ENCODE peak calls at places on chromosomes 6 and 20, in eight cellular contexts. I is pancreas, A is NB4, S is fibroblast of the aortic adventitia, P is hepatocyte, X is H1, K is testis, V is A549. R is an unnamed sample.

GRCh38 chr6:43570876-43571441 is 4.9 kb downstream of the XPO5 start:
- DNase-seq in I (no peak), A (peak; percentile 20), S (no peak), P (peak; percentile 13), X (no peak), K (no peak), V (no peak), R (no peak)

GRCh38 chr6:145814501-145815350 is at the start of gene FBXO30:
- DNase-seq in I (peak; percentile 88), A (peak; percentile 95), S (peak; percentile 80), P (peak; percentile 94), X (peak; percentile 92), K (peak; percentile 93), V (peak; percentile 85), R (no peak)

GRCh38 chr6:158002951-158003853 is 21.5 kb downstream of the SYNJ2 start:
- DNase-seq in I (no peak), A (no peak), S (peak; percentile 93), P (peak; percentile 64), X (no peak), K (no peak), V (no peak), R (peak; percentile 61)

GRCh38 chr6:110140650-110141049 is 38.8 kb downstream of the WASF1 start:
- DNase-seq in I (no peak), A (no peak), S (peak; percentile 83), P (no peak), X (no peak), K (no peak), V (peak; percentile 36), R (peak; percentile 36)

GRCh38 chr6:169886631-169887227 is 135.3 kb downstream of the ERMARD start:
- DNase-seq in I (no peak), A (no peak), S (no peak), P (no peak), X (peak; percentile 26), K (no peak), V (no peak), R (no peak)

GRCh38 chr6:157861814-157862213 is 38.8 kb downstream of the SNX9 start:
- DNase-seq in I (no peak), A (no peak), S (peak; percentile 74), P (no peak), X (no peak), K (peak; percentile 31), V (peak; percentile 11), R (no peak)

GRCh38 chr6:111418971-111419693 is 63.9 kb downstream of the REV3L start:
- DNase-seq in I (no peak), A (no peak), S (peak; percentile 58), P (no peak), X (no peak), K (no peak), V (no peak), R (peak; percentile 28)

GRCh38 chr6:73739097-73739496 is 43.1 kb downstream of the CD109 start:
- DNase-seq in I (no peak), A (peak; percentile 71), S (peak; percentile 88), P (peak; percentile 78), X (no peak), K (no peak), V (peak; percentile 56), R (no peak)

GRCh38 chr6:83071023-83071422 is 3.6 kb downstream of the DOP1A start:
- DNase-seq in I (no peak), A (peak; percentile 41), S (peak; percentile 72), P (no peak), X (no peak), K (no peak), V (no peak), R (no peak)

GRCh38 chr6:53906842-53907241 is 112.0 kb downstream of the LRRC1 start:
- DNase-seq in I (no peak), A (no peak), S (peak; percentile 15), P (no peak), X (no peak), K (peak; percentile 26), V (no peak), R (no peak)

GRCh38 chr20:41136695-41137411 is 490 bp upstream of the PLCG1 start:
- DNase-seq in I (peak; percentile 86), A (peak; percentile 82), S (peak; percentile 68), P (peak; percentile 95), X (peak; percentile 94), K (peak; percentile 94), V (peak; percentile 83), R (peak; percentile 9)

GRCh38 chr6:45783716-45784115 is 231.9 kb downstream of the CLIC5 start:
- DNase-seq in I (no peak), A (no peak), S (no peak), P (no peak), X (no peak), K (no peak), V (no peak), R (no peak)

GRCh38 chr6:13066050-13066449 is 262.3 kb downstream of the TBC1D7 start:
- DNase-seq in I (no peak), A (no peak), S (no peak), P (no peak), X (no peak), K (no peak), V (no peak), R (no peak)

GRCh38 chr6:14775528-14775927 is 470.3 kb upstream of the JARID2 start:
- DNase-seq in I (no peak), A (no peak), S (no peak), P (no peak), X (no peak), K (no peak), V (no peak), R (no peak)

GRCh38 chr6:35215665-35216411 is 2.1 kb downstream of the SCUBE3 start:
- DNase-seq in I (no peak), A (no peak), S (no peak), P (no peak), X (no peak), K (no peak), V (no peak), R (no peak)

GRCh38 chr6:139452176-139452876 is 77.9 kb upstream of the CITED2 start:
- DNase-seq in I (no peak), A (peak; percentile 25), S (peak; percentile 97), P (no peak), X (no peak), K (no peak), V (no peak), R (no peak)

GRCh38 chr20:63264519-63264918 is 8.1 kb upstream of the ARFGAP1 start:
- DNase-seq in I (no peak), A (no peak), S (no peak), P (no peak), X (no peak), K (no peak), V (no peak), R (no peak)

GRCh38 chr6:4383910-4384637 is 248.7 kb upstream of the ECI2 start:
- DNase-seq in I (no peak), A (no peak), S (no peak), P (peak; percentile 57), X (no peak), K (no peak), V (peak; percentile 42), R (no peak)
- H3K4me3 ChIP-seq in I (no peak overlapping the region), A (no peak overlapping the region), S (no peak overlapping the region), P (no peak overlapping the region), X (no peak overlapping the region), K (no peak overlapping the region), V (no peak overlapping the region), R (no peak overlapping the region)

GRCh38 chr6:134967711-134968110 is 17.8 kb upstream of the ALDH8A1 start:
- DNase-seq in I (no peak), A (no peak), S (no peak), P (no peak), X (no peak), K (no peak), V (no peak), R (no peak)

GRCh38 chr6:134961366-134961765 is 11.5 kb upstream of the ALDH8A1 start:
- DNase-seq in I (no peak), A (no peak), S (no peak), P (no peak), X (no peak), K (no peak), V (no peak), R (no peak)

GRCh38 chr6:134959603-134960002 is 9.7 kb upstream of the ALDH8A1 start:
- DNase-seq in I (no peak), A (no peak), S (no peak), P (no peak), X (no peak), K (no peak), V (no peak), R (no peak)

GRCh38 chr6:134962421-134962820 is 12.5 kb upstream of the ALDH8A1 start:
- DNase-seq in I (no peak), A (no peak), S (no peak), P (no peak), X (no peak), K (no peak), V (no peak), R (no peak)

DNA sequence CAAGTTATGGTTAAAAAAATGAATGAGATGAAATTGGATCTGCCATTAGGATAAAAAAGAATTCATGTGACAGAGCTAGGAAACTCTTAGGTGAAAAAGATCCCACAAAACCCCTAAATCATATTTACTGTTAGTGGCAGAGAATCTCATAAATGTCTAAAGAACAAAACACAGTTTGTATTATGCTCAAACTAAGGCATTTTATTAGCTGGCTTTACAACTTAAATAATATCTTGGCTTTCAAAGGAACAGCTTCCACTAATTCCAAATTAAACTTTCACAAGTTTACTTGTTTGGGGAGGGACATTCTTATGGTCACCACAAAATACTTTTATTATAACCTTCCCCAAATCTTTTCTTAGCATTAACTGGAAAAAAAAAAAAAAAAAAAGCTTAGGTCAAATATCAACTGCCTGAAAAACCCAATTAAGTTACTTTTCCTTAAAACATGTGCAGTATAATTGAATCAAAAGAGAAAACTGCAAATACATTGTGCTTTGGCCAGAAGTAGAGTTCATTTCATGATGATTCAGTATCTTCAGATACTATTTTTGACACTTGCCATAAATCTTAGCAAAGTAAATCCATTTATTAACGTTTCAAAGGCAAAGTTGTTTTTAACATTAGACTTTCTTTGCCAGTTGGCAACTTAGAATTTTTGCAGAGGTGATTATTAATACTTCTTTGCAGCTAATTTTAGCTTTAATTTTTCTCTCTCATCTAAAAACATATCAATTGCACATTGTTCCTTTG is 14.7 kb upstream of the ALDH8A1 start:
- DNase-seq in I (no peak), A (no peak), S (no peak), P (no peak), X (no peak), K (no peak), V (no peak), R (no peak)
- TF ChIP-seq CTCF in I (no peak), A (no peak), S (no peak), P (no peak), X (no peak), K (no peak), V (no peak), R (no peak)

GRCh38 chr6:51029576-51029975 is 210.9 kb downstream of the TFAP2B start:
- DNase-seq in I (no peak), A (no peak), S (peak; percentile 43), P (no peak), X (no peak), K (no peak), V (no peak), R (no peak)
- H3K4me3 ChIP-seq in I (no peak overlapping the region), A (no peak overlapping the region), S (no peak overlapping the region), P (no peak overlapping the region), X (no peak overlapping the region), K (no peak overlapping the region), V (no peak overlapping the region), R (no peak overlapping the region)

DNA sequence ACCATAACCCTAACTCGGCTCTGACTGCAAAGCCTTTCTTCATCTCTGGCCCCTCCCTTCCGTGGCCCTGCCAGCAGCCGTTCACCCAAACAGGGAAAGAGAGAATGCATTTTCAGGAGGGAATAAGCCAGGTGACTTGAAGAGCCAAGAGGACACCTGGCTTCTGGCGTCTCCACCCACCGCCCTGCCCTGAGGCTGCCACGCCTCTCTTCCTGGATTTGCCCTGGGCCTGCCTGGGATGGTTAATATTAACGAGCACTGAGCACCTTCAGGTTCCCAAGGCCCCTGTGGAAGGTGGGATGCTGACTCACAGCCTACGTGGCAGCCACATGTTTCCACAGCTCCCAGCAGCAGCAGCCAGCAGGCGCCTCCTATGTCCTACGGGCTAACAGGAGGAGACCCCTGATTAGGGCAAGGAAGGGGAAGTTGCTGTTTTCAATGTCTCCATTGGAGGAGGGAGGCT is 138.0 kb upstream of the RREB1 start:
- DNase-seq in I (peak; percentile 96), A (no peak), S (no peak), P (peak; percentile 91), X (no peak), K (no peak), V (peak; percentile 20), R (no peak)
- TF ChIP-seq CTCF in I (no peak), A (no peak), S (no peak), P (no peak), X (no peak), K (no peak), V (no peak), R (no peak)